ENCODE peak calls at places on chromosomes 6 and 20, in ten cellular contexts. One of them, this sample, is unnamed. For H3K4me1, the result is how much of the 10 kb centered on the place peaks cover.

GRCh38 chr20:805713-806112 is 27.8 kb upstream of the FAM110A start:
- DNase-seq in mammary epithelial cell: no peak
- DNase-seq in upper lobe of right lung: no peak
- DNase-seq in left lung: no peak
- DNase-seq in right lobe of liver: no peak
- DNase-seq in aorta: no peak
- DNase-seq in iPS DF 6.9: no peak
- DNase-seq in tibial artery: no peak
- DNase-seq in lower lobe of right lung: no peak
- DNase-seq in pancreas: no peak
- DNase-seq in this sample: no peak

GRCh38 chr20:58129736-58130135 is 98.7 kb downstream of the ANKRD60 start:
- DNase-seq in mammary epithelial cell: no peak
- DNase-seq in upper lobe of right lung: peak
- DNase-seq in left lung: no peak
- DNase-seq in right lobe of liver: no peak
- DNase-seq in aorta: peak
- DNase-seq in iPS DF 6.9: no peak
- DNase-seq in tibial artery: peak
- DNase-seq in lower lobe of right lung: no peak
- DNase-seq in pancreas: no peak
- DNase-seq in this sample: no peak

GRCh38 chr6:93293399-93294271 is 125.7 kb downstream of the EPHA7 start:
- DNase-seq in mammary epithelial cell: no peak
- DNase-seq in upper lobe of right lung: no peak
- DNase-seq in left lung: no peak
- DNase-seq in right lobe of liver: no peak
- DNase-seq in aorta: no peak
- DNase-seq in iPS DF 6.9: no peak
- DNase-seq in tibial artery: no peak
- DNase-seq in lower lobe of right lung: no peak
- DNase-seq in pancreas: no peak
- DNase-seq in this sample: no peak

GRCh38 chr6:124040655-124041054 is 237.0 kb downstream of the NKAIN2 start:
- DNase-seq in mammary epithelial cell: no peak
- DNase-seq in upper lobe of right lung: no peak
- DNase-seq in left lung: no peak
- DNase-seq in right lobe of liver: no peak
- DNase-seq in aorta: no peak
- DNase-seq in iPS DF 6.9: no peak
- DNase-seq in tibial artery: no peak
- DNase-seq in lower lobe of right lung: no peak
- DNase-seq in pancreas: no peak
- DNase-seq in this sample: no peak

GRCh38 chr6:34272022-34272926 is 23.5 kb upstream of the SMIM29 start:
- DNase-seq in mammary epithelial cell: no peak
- DNase-seq in upper lobe of right lung: peak
- DNase-seq in left lung: peak
- DNase-seq in right lobe of liver: no peak
- DNase-seq in aorta: no peak
- DNase-seq in iPS DF 6.9: no peak
- DNase-seq in tibial artery: no peak
- DNase-seq in lower lobe of right lung: peak
- DNase-seq in pancreas: no peak
- DNase-seq in this sample: no peak

GRCh38 chr6:45631396-45631795 is 253.7 kb upstream of the SUPT3H start:
- DNase-seq in mammary epithelial cell: peak
- DNase-seq in upper lobe of right lung: no peak
- DNase-seq in left lung: no peak
- DNase-seq in right lobe of liver: no peak
- DNase-seq in aorta: no peak
- DNase-seq in iPS DF 6.9: no peak
- DNase-seq in tibial artery: no peak
- DNase-seq in lower lobe of right lung: no peak
- DNase-seq in pancreas: no peak
- DNase-seq in this sample: no peak

GRCh38 chr6:1230689-1231605 is 81.0 kb upstream of the FOXQ1 start:
- DNase-seq in mammary epithelial cell: no peak
- DNase-seq in upper lobe of right lung: no peak
- DNase-seq in left lung: no peak
- DNase-seq in right lobe of liver: no peak
- DNase-seq in aorta: no peak
- DNase-seq in iPS DF 6.9: no peak
- DNase-seq in tibial artery: no peak
- DNase-seq in lower lobe of right lung: no peak
- DNase-seq in pancreas: no peak
- DNase-seq in this sample: no peak

GRCh38 chr6:49553353-49553752 is 2.9 kb downstream of the C6orf141 start:
- DNase-seq in mammary epithelial cell: peak
- DNase-seq in upper lobe of right lung: no peak
- DNase-seq in left lung: no peak
- DNase-seq in right lobe of liver: no peak
- DNase-seq in aorta: no peak
- DNase-seq in iPS DF 6.9: no peak
- DNase-seq in tibial artery: no peak
- DNase-seq in lower lobe of right lung: no peak
- DNase-seq in pancreas: no peak
- DNase-seq in this sample: no peak

GRCh38 chr6:44076016-44076365 is 51.3 kb downstream of the MRPL14 start:
- DNase-seq in mammary epithelial cell: no peak
- DNase-seq in upper lobe of right lung: no peak
- DNase-seq in left lung: no peak
- DNase-seq in right lobe of liver: no peak
- DNase-seq in aorta: no peak
- DNase-seq in iPS DF 6.9: no peak
- DNase-seq in tibial artery: no peak
- DNase-seq in lower lobe of right lung: no peak
- DNase-seq in pancreas: no peak
- DNase-seq in this sample: no peak

GRCh38 chr6:44077201-44077946 is 49.9 kb downstream of the MRPL14 start:
- DNase-seq in mammary epithelial cell: no peak
- DNase-seq in upper lobe of right lung: no peak
- DNase-seq in left lung: no peak
- DNase-seq in right lobe of liver: no peak
- DNase-seq in aorta: no peak
- DNase-seq in iPS DF 6.9: no peak
- DNase-seq in tibial artery: no peak
- DNase-seq in lower lobe of right lung: no peak
- DNase-seq in pancreas: no peak
- DNase-seq in this sample: no peak

GRCh38 chr6:44075137-44076015 is 51.9 kb downstream of the MRPL14 start:
- DNase-seq in mammary epithelial cell: no peak
- DNase-seq in upper lobe of right lung: no peak
- DNase-seq in left lung: no peak
- DNase-seq in right lobe of liver: peak
- DNase-seq in aorta: no peak
- DNase-seq in iPS DF 6.9: no peak
- DNase-seq in tibial artery: no peak
- DNase-seq in lower lobe of right lung: no peak
- DNase-seq in pancreas: no peak
- DNase-seq in this sample: no peak

GRCh38 chr6:44078219-44078794 is 48.9 kb downstream of the MRPL14 start:
- DNase-seq in mammary epithelial cell: no peak
- DNase-seq in upper lobe of right lung: no peak
- DNase-seq in left lung: no peak
- DNase-seq in right lobe of liver: no peak
- DNase-seq in aorta: no peak
- DNase-seq in iPS DF 6.9: no peak
- DNase-seq in tibial artery: no peak
- DNase-seq in lower lobe of right lung: no peak
- DNase-seq in pancreas: no peak
- DNase-seq in this sample: no peak

GRCh38 chr6:44076366-44077200 is 50.7 kb downstream of the MRPL14 start:
- DNase-seq in mammary epithelial cell: no peak
- DNase-seq in upper lobe of right lung: peak
- DNase-seq in left lung: no peak
- DNase-seq in right lobe of liver: peak
- DNase-seq in aorta: peak
- DNase-seq in iPS DF 6.9: no peak
- DNase-seq in tibial artery: peak
- DNase-seq in lower lobe of right lung: peak
- DNase-seq in pancreas: peak
- DNase-seq in this sample: peak
- H3K27ac ChIP-seq in mammary epithelial cell: no peak
- H3K27ac ChIP-seq in upper lobe of right lung: no peak
- H3K27ac ChIP-seq in left lung: no peak
- H3K27ac ChIP-seq in right lobe of liver: no peak
- H3K27ac ChIP-seq in aorta: no peak
- H3K27ac ChIP-seq in iPS DF 6.9: no peak
- H3K27ac ChIP-seq in tibial artery: peak
- H3K27ac ChIP-seq in lower lobe of right lung: no peak
- H3K27ac ChIP-seq in pancreas: no peak
- H3K27ac ChIP-seq in this sample: no peak

GRCh38 chr6:11389977-11390376 is 147.6 kb upstream of the TMEM170B start:
- DNase-seq in mammary epithelial cell: peak
- DNase-seq in upper lobe of right lung: no peak
- DNase-seq in left lung: no peak
- DNase-seq in right lobe of liver: no peak
- DNase-seq in aorta: no peak
- DNase-seq in iPS DF 6.9: no peak
- DNase-seq in tibial artery: no peak
- DNase-seq in lower lobe of right lung: no peak
- DNase-seq in pancreas: no peak
- DNase-seq in this sample: no peak
- H3K4me1 ChIP-seq in mammary epithelial cell: under half
- H3K4me1 ChIP-seq in upper lobe of right lung: under half
- H3K4me1 ChIP-seq in left lung: under half
- H3K4me1 ChIP-seq in right lobe of liver: under half
- H3K4me1 ChIP-seq in aorta: under half
- H3K4me1 ChIP-seq in iPS DF 6.9: under half
- H3K4me1 ChIP-seq in tibial artery: under half
- H3K4me1 ChIP-seq in lower lobe of right lung: half or more
- H3K4me1 ChIP-seq in pancreas: under half
- H3K4me1 ChIP-seq in this sample: under half

GRCh38 chr20:61590236-61590635 is 338.2 kb downstream of the CDH4 start:
- DNase-seq in mammary epithelial cell: no peak
- DNase-seq in upper lobe of right lung: no peak
- DNase-seq in left lung: no peak
- DNase-seq in right lobe of liver: no peak
- DNase-seq in aorta: no peak
- DNase-seq in iPS DF 6.9: no peak
- DNase-seq in tibial artery: no peak
- DNase-seq in lower lobe of right lung: no peak
- DNase-seq in pancreas: no peak
- DNase-seq in this sample: no peak
- H3K4me3 ChIP-seq in mammary epithelial cell: no peak
- H3K4me3 ChIP-seq in upper lobe of right lung: no peak
- H3K4me3 ChIP-seq in left lung: no peak
- H3K4me3 ChIP-seq in right lobe of liver: no peak
- H3K4me3 ChIP-seq in aorta: no peak
- H3K4me3 ChIP-seq in iPS DF 6.9: no peak
- H3K4me3 ChIP-seq in tibial artery: no peak
- H3K4me3 ChIP-seq in lower lobe of right lung: no peak
- H3K4me3 ChIP-seq in pancreas: no peak
- H3K4me3 ChIP-seq in this sample: no peak

GRCh38 chr6:167492096-167492449 is 167.2 kb downstream of the TTLL2 start:
- DNase-seq in mammary epithelial cell: no peak
- DNase-seq in upper lobe of right lung: peak
- DNase-seq in left lung: no peak
- DNase-seq in right lobe of liver: no peak
- DNase-seq in aorta: no peak
- DNase-seq in iPS DF 6.9: no peak
- DNase-seq in tibial artery: peak
- DNase-seq in lower lobe of right lung: peak
- DNase-seq in pancreas: no peak
- DNase-seq in this sample: peak
- H3K27ac ChIP-seq in mammary epithelial cell: no peak
- H3K27ac ChIP-seq in upper lobe of right lung: no peak
- H3K27ac ChIP-seq in left lung: no peak
- H3K27ac ChIP-seq in right lobe of liver: no peak
- H3K27ac ChIP-seq in aorta: no peak
- H3K27ac ChIP-seq in iPS DF 6.9: no peak
- H3K27ac ChIP-seq in tibial artery: no peak
- H3K27ac ChIP-seq in lower lobe of right lung: no peak
- H3K27ac ChIP-seq in pancreas: no peak
- H3K27ac ChIP-seq in this sample: peak

GRCh38 chr6:90497411-90497810 is 89.5 kb downstream of the MAP3K7 start:
- DNase-seq in mammary epithelial cell: no peak
- DNase-seq in upper lobe of right lung: no peak
- DNase-seq in left lung: no peak
- DNase-seq in right lobe of liver: no peak
- DNase-seq in aorta: no peak
- DNase-seq in iPS DF 6.9: no peak
- DNase-seq in tibial artery: no peak
- DNase-seq in lower lobe of right lung: no peak
- DNase-seq in pancreas: no peak
- DNase-seq in this sample: no peak
- H3K4me1 ChIP-seq in mammary epithelial cell: under half
- H3K4me1 ChIP-seq in upper lobe of right lung: under half
- H3K4me1 ChIP-seq in left lung: under half
- H3K4me1 ChIP-seq in right lobe of liver: under half
- H3K4me1 ChIP-seq in aorta: under half
- H3K4me1 ChIP-seq in iPS DF 6.9: under half
- H3K4me1 ChIP-seq in tibial artery: under half
- H3K4me1 ChIP-seq in lower lobe of right lung: under half
- H3K4me1 ChIP-seq in pancreas: under half
- H3K4me1 ChIP-seq in this sample: under half

GRCh38 chr20:35541118-35541782 is 628 bp upstream of the ERGIC3 start:
- DNase-seq in mammary epithelial cell: no peak
- DNase-seq in upper lobe of right lung: no peak
- DNase-seq in left lung: no peak
- DNase-seq in right lobe of liver: no peak
- DNase-seq in aorta: no peak
- DNase-seq in iPS DF 6.9: no peak
- DNase-seq in tibial artery: no peak
- DNase-seq in lower lobe of right lung: no peak
- DNase-seq in pancreas: no peak
- DNase-seq in this sample: no peak

GRCh38 chr20:35546127-35546526 is 4.2 kb downstream of the ERGIC3 start:
- DNase-seq in mammary epithelial cell: no peak
- DNase-seq in upper lobe of right lung: no peak
- DNase-seq in left lung: no peak
- DNase-seq in right lobe of liver: no peak
- DNase-seq in aorta: no peak
- DNase-seq in iPS DF 6.9: no peak
- DNase-seq in tibial artery: no peak
- DNase-seq in lower lobe of right lung: no peak
- DNase-seq in pancreas: no peak
- DNase-seq in this sample: no peak

GRCh38 chr20:35541783-35542662 is at the start of gene ERGIC3:
- DNase-seq in mammary epithelial cell: peak
- DNase-seq in upper lobe of right lung: peak
- DNase-seq in left lung: peak
- DNase-seq in right lobe of liver: peak
- DNase-seq in aorta: peak
- DNase-seq in iPS DF 6.9: peak
- DNase-seq in tibial artery: peak
- DNase-seq in lower lobe of right lung: peak
- DNase-seq in pancreas: peak
- DNase-seq in this sample: peak

GRCh38 chr20:35544436-35544835 is 2.6 kb downstream of the ERGIC3 start:
- DNase-seq in mammary epithelial cell: no peak
- DNase-seq in upper lobe of right lung: no peak
- DNase-seq in left lung: no peak
- DNase-seq in right lobe of liver: no peak
- DNase-seq in aorta: peak
- DNase-seq in iPS DF 6.9: no peak
- DNase-seq in tibial artery: no peak
- DNase-seq in lower lobe of right lung: no peak
- DNase-seq in pancreas: no peak
- DNase-seq in this sample: no peak

GRCh38 chr20:35542990-35543389 is 1.1 kb downstream of the ERGIC3 start:
- DNase-seq in mammary epithelial cell: no peak
- DNase-seq in upper lobe of right lung: no peak
- DNase-seq in left lung: no peak
- DNase-seq in right lobe of liver: no peak
- DNase-seq in aorta: no peak
- DNase-seq in iPS DF 6.9: no peak
- DNase-seq in tibial artery: no peak
- DNase-seq in lower lobe of right lung: no peak
- DNase-seq in pancreas: no peak
- DNase-seq in this sample: no peak
- H3K4me3 ChIP-seq in mammary epithelial cell: no peak
- H3K4me3 ChIP-seq in upper lobe of right lung: no peak
- H3K4me3 ChIP-seq in left lung: no peak
- H3K4me3 ChIP-seq in right lobe of liver: no peak
- H3K4me3 ChIP-seq in aorta: no peak
- H3K4me3 ChIP-seq in iPS DF 6.9: no peak
- H3K4me3 ChIP-seq in tibial artery: peak
- H3K4me3 ChIP-seq in lower lobe of right lung: peak
- H3K4me3 ChIP-seq in pancreas: no peak
- H3K4me3 ChIP-seq in this sample: no peak